ENCODE peak calls at places on chromosomes 2 and 18, in six cellular contexts. P is GM13976; A is CD4-positive, alpha-beta T cell; K is OCI-LY7; S is lower leg skin; W is mammary epithelial cell. L is an unnamed sample.

GRCh38 chr18:8911408-8912340 is 190.8 kb upstream of the NDUFV2 start:
- DNase-seq in P (no peak), A (no peak), K (peak), S (no peak), W (no peak), L (no peak)

GRCh38 chr2:25032094-25032493 is 9.8 kb upstream of the EFR3B start:
- DNase-seq in P (no peak), A (no peak), K (no peak), S (no peak), W (no peak), L (no peak)

GRCh38 chr2:65583061-65583460 is 150.7 kb upstream of the SPRED2 start:
- DNase-seq in P (no peak), A (no peak), K (no peak), S (peak), W (no peak), L (no peak)

GRCh38 chr2:134189009-134189717 is 64.7 kb upstream of the MGAT5 start:
- DNase-seq in P (no peak), A (no peak), K (no peak), S (no peak), W (peak), L (no peak)

GRCh38 chr2:143258126-143258892 is 129.1 kb downstream of the ARHGAP15 start:
- DNase-seq in P (no peak), A (no peak), K (peak), S (no peak), W (no peak), L (no peak)

GRCh38 chr2:98867539-98868309 is 68.3 kb downstream of the CRACDL start:
- DNase-seq in P (no peak), A (no peak), K (no peak), S (no peak), W (peak), L (no peak)

GRCh38 chr18:49565656-49566055 is 3.8 kb downstream of the LIPG start:
- DNase-seq in P (no peak), A (no peak), K (no peak), S (no peak), W (no peak), L (no peak)

GRCh38 chr2:113083311-113083710 is 15.5 kb downstream of the IL1F10 start:
- DNase-seq in P (no peak), A (no peak), K (no peak), S (no peak), W (no peak), L (no peak)

GRCh38 chr2:197274349-197274748 is 36.2 kb downstream of the ANKRD44 start:
- DNase-seq in P (no peak), A (no peak), K (peak), S (no peak), W (no peak), L (no peak)

GRCh38 chr2:66169076-66169475 is 265.8 kb upstream of the MEIS1 start:
- DNase-seq in P (no peak), A (no peak), K (no peak), S (no peak), W (no peak), L (no peak)

GRCh38 chr2:118686364-118686763 is 161.1 kb downstream of the EN1 start:
- DNase-seq in P (no peak), A (no peak), K (no peak), S (no peak), W (peak), L (no peak)

GRCh38 chr2:54122939-54123338 is 7.5 kb downstream of the ACYP2 start:
- DNase-seq in P (no peak), A (no peak), K (no peak), S (no peak), W (peak), L (no peak)

GRCh38 chr2:145484443-145485086 is 964.6 kb upstream of the ZEB2 start:
- DNase-seq in P (no peak), A (no peak), K (peak), S (no peak), W (peak), L (no peak)

GRCh38 chr2:105604938-105605337 is 139.8 kb upstream of the NCK2 start:
- DNase-seq in P (no peak), A (no peak), K (no peak), S (no peak), W (no peak), L (no peak)

GRCh38 chr18:6203791-6204190 is 210.9 kb downstream of the L3MBTL4 start:
- DNase-seq in P (no peak), A (no peak), K (no peak), S (peak), W (no peak), L (no peak)

GRCh38 chr2:42809876-42810125 is 17.4 kb upstream of the HAAO start:
- DNase-seq in P (no peak), A (no peak), K (peak), S (peak), W (peak), L (no peak)

GRCh38 chr18:34400837-34401236 is 176.1 kb upstream of the NOL4 start:
- DNase-seq in P (no peak), A (no peak), K (no peak), S (no peak), W (no peak), L (no peak)

GRCh38 chr2:155599834-155600233 is 732.7 kb downstream of the NR4A2 start:
- DNase-seq in P (no peak), A (no peak), K (no peak), S (no peak), W (no peak), L (no peak)

GRCh38 chr2:223797073-223797472 is 40.3 kb downstream of the AP1S3 start:
- DNase-seq in P (no peak), A (no peak), K (no peak), S (no peak), W (peak), L (no peak)

GRCh38 chr2:39435974-39436591 is 1.0 kb downstream of the MAP4K3 start:
- DNase-seq in P (no peak), A (no peak), K (peak), S (no peak), W (peak), L (peak)

GRCh38 chr2:218071218-218071937 is 2.3 kb downstream of the RUFY4 start:
- DNase-seq in P (no peak), A (no peak), K (no peak), S (peak), W (no peak), L (no peak)
- TF ChIP-seq CTCF in P (no peak), A (no peak), K (no peak), S (no peak), W (no peak), L (no peak)

GRCh38 chr2:170716851-170717598 is 1.9 kb downstream of the SP5 start:
- DNase-seq in P (peak), A (peak), K (no peak), S (peak), W (no peak), L (peak)
- TF ChIP-seq CTCF in P (peak), A (peak), K (no peak), S (no peak), W (peak), L (peak)

GRCh38 chr2:120681181-120681580 is 54.5 kb upstream of the GLI2 start:
- DNase-seq in P (no peak), A (no peak), K (no peak), S (no peak), W (no peak), L (no peak)

GRCh38 chr2:120681696-120682288 is 53.9 kb upstream of the GLI2 start:
- DNase-seq in P (no peak), A (no peak), K (no peak), S (no peak), W (no peak), L (no peak)

GRCh38 chr2:120679526-120679925 is 56.1 kb upstream of the GLI2 start:
- DNase-seq in P (no peak), A (no peak), K (no peak), S (no peak), W (no peak), L (no peak)

GRCh38 chr2:120678926-120679325 is 56.7 kb upstream of the GLI2 start:
- DNase-seq in P (no peak), A (no peak), K (no peak), S (no peak), W (no peak), L (no peak)

GRCh38 chr2:120680136-120680761 is 55.4 kb upstream of the GLI2 start:
- DNase-seq in P (peak), A (peak), K (peak), S (peak), W (peak), L (peak)
- TF ChIP-seq CTCF in P (peak), A (peak), K (peak), S (no peak), W (peak), L (peak)

GRCh38 chr18:26862084-26862483 is 3.4 kb downstream of the AQP4 start:
- DNase-seq in P (no peak), A (no peak), K (no peak), S (no peak), W (no peak), L (no peak)

GRCh38 chr18:26863921-26864497 is 1.5 kb downstream of the AQP4 start:
- DNase-seq in P (no peak), A (no peak), K (no peak), S (no peak), W (no peak), L (no peak)

GRCh38 chr18:26864658-26865057 is 849 bp downstream of the AQP4 start:
- DNase-seq in P (no peak), A (no peak), K (no peak), S (no peak), W (no peak), L (no peak)

GRCh38 chr18:26865557-26865956 is at the start of gene AQP4:
- DNase-seq in P (no peak), A (no peak), K (no peak), S (no peak), W (no peak), L (no peak)

DNA sequence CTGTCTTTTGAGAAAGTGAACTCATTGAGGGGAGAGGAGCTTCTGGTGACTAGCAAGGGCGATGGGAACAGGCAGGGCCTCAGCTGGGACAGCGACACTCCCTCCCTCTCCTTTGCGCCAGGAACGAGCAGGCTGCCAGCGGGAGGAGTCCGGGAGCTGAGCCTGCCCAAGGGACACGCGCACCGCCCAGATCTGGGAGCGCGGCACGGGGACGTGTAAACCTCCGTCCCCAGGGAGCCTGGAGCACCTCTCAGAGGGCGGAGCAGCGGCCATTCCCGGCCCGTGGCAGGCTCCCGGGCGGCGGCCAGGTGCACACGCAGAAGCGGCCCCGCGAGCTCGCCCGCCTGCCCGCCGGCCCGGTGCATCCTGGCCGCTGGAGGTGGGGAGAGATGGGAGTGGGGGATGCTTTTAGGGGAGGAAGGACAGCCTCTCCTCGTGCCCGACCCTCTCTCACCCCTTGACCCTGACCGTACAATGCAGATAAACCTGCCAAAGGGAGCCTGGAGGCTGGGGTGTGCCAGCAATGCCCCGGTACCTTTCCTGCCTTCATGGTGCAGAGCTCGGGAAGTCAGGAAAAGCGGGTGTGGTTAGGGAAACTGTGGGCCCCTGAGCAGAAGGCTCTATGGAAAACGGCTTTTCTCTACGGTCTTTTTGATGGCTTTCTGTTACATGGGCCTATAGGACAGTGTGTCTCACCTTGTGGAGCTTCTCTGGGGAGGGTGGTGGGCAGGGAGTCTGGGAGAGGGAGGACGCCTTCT is 2.2 kb downstream of the AQP4 start:
- DNase-seq in P (no peak), A (no peak), K (no peak), S (no peak), W (peak), L (no peak)
- TF ChIP-seq CTCF in P (no peak), A (no peak), K (no peak), S (no peak), W (no peak), L (no peak)

DNA sequence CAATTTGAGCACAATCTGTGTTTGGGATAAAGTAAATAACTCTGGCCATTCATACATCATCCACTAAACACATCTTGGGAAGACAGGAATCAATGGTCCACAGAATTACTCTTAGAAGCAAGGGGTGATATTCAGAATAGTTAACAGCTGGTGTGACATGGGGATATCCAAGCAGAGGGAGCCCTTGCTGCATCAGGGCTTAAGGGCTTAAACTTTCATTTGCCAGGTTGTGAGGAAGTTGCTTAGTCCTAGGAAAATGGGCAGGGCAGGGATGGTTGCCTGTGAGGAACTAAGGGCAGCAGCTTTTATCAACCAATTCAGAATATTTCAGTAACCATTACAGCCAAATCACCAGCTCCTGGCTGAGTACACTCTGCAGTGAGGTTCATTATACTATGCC is 2.0 kb upstream of the ITGA6 start:
- DNase-seq in P (no peak), A (no peak), K (no peak), S (no peak), W (no peak), L (no peak)
- TF ChIP-seq CTCF in P (no peak), A (no peak), K (no peak), S (no peak), W (no peak), L (no peak)

DNA sequence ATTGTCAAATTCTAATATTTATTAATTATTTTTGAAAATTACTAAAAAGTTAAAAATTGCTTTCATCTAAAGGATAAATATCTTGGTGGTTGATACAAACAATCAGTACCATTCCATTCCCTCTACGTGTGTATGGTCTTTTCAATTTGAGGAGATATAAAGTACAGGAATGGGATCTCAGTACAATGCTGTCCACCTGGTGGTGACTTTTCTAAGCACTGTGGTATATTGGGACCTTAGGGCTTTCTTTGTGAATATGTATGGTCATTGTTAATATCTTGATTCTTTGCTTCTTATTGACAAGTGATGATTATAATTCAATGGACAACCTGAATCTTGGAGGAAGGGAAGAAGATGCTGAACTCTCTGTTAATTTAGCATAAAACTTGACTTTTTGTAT is 83.1 kb downstream of the NBEAL1 start:
- DNase-seq in P (no peak), A (no peak), K (no peak), S (no peak), W (no peak), L (no peak)
- TF ChIP-seq CTCF in P (no peak), A (no peak), K (peak), S (no peak), W (peak), L (no peak)